ENCODE peak calls at places on chromosomes 13 and 19, in seven cellular contexts. L, J, Z, G, M, B and O are unnamed samples.

GRCh38 chr13:113088691-113089020 is 16.9 kb upstream of the F7 start:
- DNase-seq in L (no peak), J (no peak), Z (no peak), G (no peak), M (no peak), B (no peak), O (no peak)

GRCh38 chr13:98411013-98411412 is 165.9 kb downstream of the STK24 start:
- DNase-seq in L (no peak), J (no peak), Z (no peak), G (no peak), M (no peak), B (no peak), O (no peak)

GRCh38 chr13:113118328-113119021 is 4.1 kb upstream of the F10 start:
- DNase-seq in L (no peak), J (no peak), Z (no peak), G (no peak), M (no peak), B (no peak), O (peak; percentile 11)

GRCh38 chr13:49098771-49099512 is 121.2 kb upstream of the MLNR start:
- DNase-seq in L (no peak), J (no peak), Z (no peak), G (no peak), M (no peak), B (no peak), O (no peak)

GRCh38 chr19:1481893-1482360 is 2.9 kb upstream of the C19orf25 start:
- DNase-seq in L (no peak), J (no peak), Z (no peak), G (no peak), M (no peak), B (peak; percentile 7), O (no peak)

GRCh38 chr13:46160474-46161066 is 21.4 kb downstream of the LCP1 start:
- DNase-seq in L (peak; percentile 36), J (peak; percentile 23), Z (peak; percentile 49), G (no peak), M (peak; percentile 26), B (peak; percentile 43), O (no peak)

GRCh38 chr19:42023943-42024260 is 29.9 kb upstream of the ATP1A3 start:
- DNase-seq in L (no peak), J (no peak), Z (no peak), G (no peak), M (no peak), B (no peak), O (no peak)

GRCh38 chr19:14250870-14251269 is 44.9 kb upstream of the ADGRL1 start:
- DNase-seq in L (no peak), J (no peak), Z (no peak), G (no peak), M (no peak), B (no peak), O (no peak)

GRCh38 chr19:4456566-4456842 is 1.1 kb downstream of the UBXN6 start:
- DNase-seq in L (peak; percentile 54), J (peak; percentile 14), Z (no peak), G (no peak), M (no peak), B (peak; percentile 91), O (peak; percentile 96)

GRCh38 chr13:44703371-44703770 is 127.2 kb upstream of the TSC22D1 start:
- DNase-seq in L (peak; percentile 64), J (no peak), Z (no peak), G (no peak), M (no peak), B (no peak), O (no peak)

GRCh38 chr13:33610471-33611015 is 207.4 kb upstream of the RFC3 start:
- DNase-seq in L (no peak), J (no peak), Z (peak; percentile 67), G (no peak), M (no peak), B (no peak), O (peak; percentile 60)

GRCh38 chr19:41937525-41937924 is 9.3 kb upstream of the ERFL start:
- DNase-seq in L (no peak), J (no peak), Z (no peak), G (no peak), M (no peak), B (no peak), O (no peak)

GRCh38 chr19:34904846-34905527 is 21.7 kb upstream of the ZNF30 start:
- DNase-seq in L (peak; percentile 1), J (no peak), Z (no peak), G (no peak), M (no peak), B (no peak), O (no peak)

GRCh38 chr19:3556423-3556977 is 886 bp downstream of the MFSD12 start:
- DNase-seq in L (no peak), J (no peak), Z (no peak), G (no peak), M (no peak), B (no peak), O (no peak)

GRCh38 chr19:47142779-47143178 is 12.1 kb downstream of the SAE1 start:
- DNase-seq in L (peak; percentile 18), J (no peak), Z (no peak), G (no peak), M (no peak), B (no peak), O (no peak)

GRCh38 chr13:106156468-106156867 is 379.0 kb downstream of the EFNB2 start:
- DNase-seq in L (peak; percentile 99), J (no peak), Z (no peak), G (no peak), M (no peak), B (no peak), O (no peak)

GRCh38 chr13:23848019-23848418 is 41.2 kb downstream of the MIPEP start:
- DNase-seq in L (no peak), J (no peak), Z (no peak), G (no peak), M (no peak), B (no peak), O (no peak)

GRCh38 chr13:94312511-94313191 is 166.8 kb downstream of the DCT start:
- DNase-seq in L (no peak), J (peak; percentile 89), Z (no peak), G (no peak), M (peak; percentile 46), B (no peak), O (no peak)

GRCh38 chr19:23070353-23070781 is 46.5 kb upstream of the ZNF730 start:
- DNase-seq in L (peak; percentile 11), J (no peak), Z (no peak), G (no peak), M (peak; percentile 23), B (no peak), O (peak; percentile 85)

GRCh38 chr13:45492538-45492937 is 27.8 kb downstream of the COG3 start:
- DNase-seq in L (no peak), J (no peak), Z (no peak), G (no peak), M (no peak), B (no peak), O (no peak)

GRCh38 chr19:10517361-10517759 is at the start of gene S1PR5:
- DNase-seq in L (no peak), J (no peak), Z (no peak), G (no peak), M (no peak), B (no peak), O (no peak)

GRCh38 chr19:958967-959685 is 25.0 kb upstream of the WDR18 start:
- DNase-seq in L (peak; percentile 40), J (no peak), Z (peak; percentile 63), G (no peak), M (no peak), B (no peak), O (no peak)

GRCh38 chr13:98856983-98857382 is 104.5 kb upstream of the SLC15A1 start:
- DNase-seq in L (no peak), J (no peak), Z (no peak), G (no peak), M (no peak), B (no peak), O (no peak)

GRCh38 chr13:77859450-77859849 is 59.2 kb downstream of the EDNRB start:
- DNase-seq in L (no peak), J (no peak), Z (no peak), G (no peak), M (no peak), B (no peak), O (no peak)

GRCh38 chr19:14119644-14120496 is 2.3 kb upstream of the PRKACA start:
- DNase-seq in L (no peak), J (no peak), Z (no peak), G (no peak), M (no peak), B (no peak), O (no peak)

GRCh38 chr13:91017669-91018053 is 329.8 kb upstream of the MIR17HG start:
- DNase-seq in L (peak; percentile 2), J (no peak), Z (no peak), G (no peak), M (no peak), B (no peak), O (peak; percentile 66)